ENCODE peak calls at places on chromosomes 2 and 18, in ten cellular contexts. Z is effector memory CD8-positive, alpha-beta T cell; R is GM12892; W is left kidney; G is activated CD4-positive, alpha-beta memory T cell treated with anti-CD3 and anti-CD28 coated beads, Interleukin-2, amount 10 ng/mL, durations not matched to agents 7 days and 5 days; O is astrocyte; K is GM04504; X is activated CD4-positive, alpha-beta T cell treated with anti-CD3 and anti-CD28 coated beads for 36 hours; C is EH; D is B cell. V is an unnamed sample.

GRCh38 chr2:30631051-30631671 is 176.1 kb downstream of the CAPN13 start:
- DNase-seq in X (no peak), Z (no peak), W (no peak), D (no peak), R (no peak), O (peak; percentile 75), C (no peak), G (no peak), K (no peak), V (peak; percentile 11)

GRCh38 chr2:226556050-226556449 is 243.6 kb downstream of the IRS1 start:
- DNase-seq in W (no peak), C (peak; percentile 52), R (no peak), K (no peak), D (no peak), X (no peak), G (no peak), Z (no peak), O (peak; percentile 20), V (peak; percentile 45)

GRCh38 chr2:12935726-12936125 is 219.0 kb downstream of the TRIB2 start:
- DNase-seq in W (no peak), R (no peak), Z (no peak), O (no peak), C (peak; percentile 36), G (no peak), D (no peak), K (no peak), X (no peak), V (no peak)

GRCh38 chr18:76658627-76659026 is 163.6 kb upstream of the ZNF516 start:
- DNase-seq in X (peak; percentile 49), W (peak; percentile 66), K (no peak), R (no peak), Z (no peak), O (no peak), G (no peak), C (no peak), D (no peak), V (no peak)

GRCh38 chr2:60028819-60029218 is 524.6 kb downstream of the BCL11A start:
- DNase-seq in G (no peak), O (no peak), C (peak; percentile 1), W (no peak), X (no peak), R (no peak), Z (no peak), K (no peak), D (no peak), V (no peak)

GRCh38 chr18:45677408-45677807 is 46.6 kb upstream of the SLC14A1 start:
- DNase-seq in G (no peak), Z (no peak), C (no peak), W (no peak), X (no peak), K (no peak), O (no peak), R (no peak), D (no peak), V (no peak)

GRCh38 chr2:212135739-212136138 is 402.9 kb downstream of the ERBB4 start:
- DNase-seq in R (no peak), X (no peak), O (peak; percentile 15), Z (no peak), W (no peak), G (no peak), K (no peak), D (no peak), C (peak; percentile 0), V (peak; percentile 60)

GRCh38 chr18:10259075-10259474 is 195.4 kb upstream of the APCDD1 start:
- DNase-seq in K (no peak), X (no peak), Z (no peak), D (no peak), R (no peak), O (no peak), W (peak; percentile 41), C (no peak), G (no peak), V (no peak)

GRCh38 chr2:207148025-207148424 is 17.7 kb downstream of the KLF7 start:
- DNase-seq in R (no peak), D (no peak), C (peak; percentile 87), G (no peak), O (peak; percentile 85), X (no peak), K (peak; percentile 77), W (no peak), Z (no peak), V (peak; percentile 73)

GRCh38 chr18:45666006-45666405 is 50.7 kb downstream of the SLC14A2 start:
- DNase-seq in Z (no peak), K (no peak), O (no peak), G (no peak), C (no peak), W (no peak), R (no peak), X (no peak), D (no peak), V (no peak)

GRCh38 chr2:36411962-36412444 is 56.4 kb downstream of the CRIM1 start:
- DNase-seq in G (no peak), O (no peak), W (peak; percentile 60), C (peak; percentile 72), Z (no peak), X (no peak), K (no peak), D (no peak), R (no peak), V (no peak)

GRCh38 chr2:48343571-48344440 is 186.1 kb upstream of the STON1 start:
- DNase-seq in Z (no peak), K (no peak), C (peak; percentile 90), D (no peak), O (peak; percentile 96), G (no peak), W (no peak), X (no peak), R (no peak), V (peak; percentile 78)

GRCh38 chr2:163210430-163210918 is 371.9 kb upstream of the KCNH7 start:
- DNase-seq in C (peak; percentile 65), O (peak; percentile 64), K (peak; percentile 26), R (no peak), Z (no peak), W (no peak), G (no peak), D (no peak), X (no peak), V (peak; percentile 67)

GRCh38 chr2:170073288-170073687 is 104.7 kb upstream of the MYO3B start:
- DNase-seq in K (peak; percentile 44), W (no peak), Z (no peak), G (no peak), C (peak; percentile 63), X (no peak), O (peak; percentile 86), D (no peak), R (no peak), V (peak; percentile 34)

GRCh38 chr2:120134263-120134662 is 88.9 kb downstream of the TMEM185B start:
- DNase-seq in G (no peak), C (peak; percentile 94), K (peak; percentile 50), R (no peak), X (no peak), D (no peak), Z (no peak), O (peak; percentile 99), W (no peak), V (peak; percentile 94)

GRCh38 chr2:109349555-109350430 is 220.8 kb downstream of the SH3RF3 start:
- DNase-seq in W (peak; percentile 70), R (no peak), C (no peak), K (no peak), X (peak; percentile 27), G (no peak), O (no peak), D (no peak), Z (no peak), V (no peak)

GRCh38 chr2:238899386-238899785 is 51.5 kb downstream of the TWIST2 start:
- DNase-seq in K (no peak), O (no peak), W (no peak), D (no peak), G (no peak), C (peak; percentile 63), Z (no peak), R (no peak), X (no peak), V (no peak)

GRCh38 chr18:50937183-50937582 is 30.7 kb upstream of the ELAC1 start:
- DNase-seq in W (no peak), O (no peak), D (no peak), X (no peak), G (no peak), C (no peak), K (no peak), Z (no peak), R (no peak), V (no peak)

GRCh38 chr18:80147037-80147417 is 38.0 kb downstream of the ADNP2 start:
- DNase-seq in X (peak; percentile 20), C (no peak), R (no peak), Z (no peak), G (no peak), O (no peak), W (peak; percentile 61), K (no peak), D (no peak), V (no peak)